ENCODE peak calls at places on chromosomes 11 and 22, in six cellular contexts. F is HCT116, E is OCI-LY7, P is GM23338, S is PC-3, V is A549. A is an unnamed sample.

GRCh38 chr11:18727499-18728236 is 1.7 kb upstream of the IGSF22 start:
- DNase-seq in F (peak), E (peak), P (peak), S (peak), V (peak), A (peak)

GRCh38 chr11:9573775-9574555 is 495 bp downstream of the WEE1 start:
- DNase-seq in F (no peak), E (peak), P (no peak), S (no peak), V (no peak), A (no peak)

GRCh38 chr11:69524291-69524882 is 42.9 kb downstream of the LINC01488 start:
- DNase-seq in F (no peak), E (no peak), P (no peak), S (peak), V (no peak), A (peak)

GRCh38 chr11:57641011-57641410 is 8.7 kb downstream of the YPEL4 start:
- DNase-seq in F (no peak), E (peak), P (peak), S (no peak), V (peak), A (peak)

GRCh38 chr11:78224906-78225420 is 36.2 kb downstream of the USP35 start:
- DNase-seq in F (no peak), E (no peak), P (no peak), S (no peak), V (no peak), A (no peak)

GRCh38 chr11:77287615-77288273 is 13.7 kb downstream of the GDPD4 start:
- DNase-seq in F (no peak), E (no peak), P (no peak), S (peak), V (no peak), A (no peak)

GRCh38 chr11:59753650-59754493 is 1.3 kb upstream of the STX3 start:
- DNase-seq in F (peak), E (peak), P (peak), S (peak), V (peak), A (peak)

GRCh38 chr22:48755332-48755949 is 1072.2 kb downstream of the BRD1 start:
- DNase-seq in F (no peak), E (no peak), P (no peak), S (no peak), V (no peak), A (no peak)

GRCh38 chr11:74019104-74019738 is 10.3 kb upstream of the UCP3 start:
- DNase-seq in F (no peak), E (no peak), P (no peak), S (no peak), V (no peak), A (no peak)

DNA sequence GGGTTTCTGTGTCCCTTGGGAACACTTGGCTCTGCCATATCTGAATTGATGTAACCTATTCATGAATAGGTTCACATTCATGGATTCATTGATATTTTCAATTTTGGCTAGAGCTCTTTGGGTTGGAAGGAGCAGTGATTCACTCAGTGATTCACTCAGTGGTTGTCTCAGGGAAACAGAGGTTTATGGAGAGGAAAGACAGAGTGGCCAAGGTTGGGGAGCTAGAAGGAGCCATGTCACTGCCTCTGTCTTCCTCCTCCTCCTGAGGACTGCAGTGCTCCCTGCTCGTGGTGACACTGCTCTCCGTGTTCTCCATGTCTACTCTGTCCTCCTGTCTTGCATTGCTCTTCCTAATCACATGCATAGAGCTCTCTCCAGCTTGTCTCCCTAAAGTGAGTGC is 17.4 kb downstream of the CEP164 start:
- DNase-seq in F (no peak), E (no peak), P (no peak), S (peak), V (no peak), A (no peak)
- TF ChIP-seq CTCF in F (no peak), E (no peak), P (no peak), S (no peak), V (no peak), A (no peak)

GRCh38 chr22:46934746-46935491 is 172.5 kb downstream of the TBC1D22A start:
- DNase-seq in F (peak), E (no peak), P (no peak), S (peak), V (peak), A (no peak)
- H3K4me2 ChIP-seq in F (peak), E (no peak), P (no peak), S (peak), V (peak), A (no peak)

DNA sequence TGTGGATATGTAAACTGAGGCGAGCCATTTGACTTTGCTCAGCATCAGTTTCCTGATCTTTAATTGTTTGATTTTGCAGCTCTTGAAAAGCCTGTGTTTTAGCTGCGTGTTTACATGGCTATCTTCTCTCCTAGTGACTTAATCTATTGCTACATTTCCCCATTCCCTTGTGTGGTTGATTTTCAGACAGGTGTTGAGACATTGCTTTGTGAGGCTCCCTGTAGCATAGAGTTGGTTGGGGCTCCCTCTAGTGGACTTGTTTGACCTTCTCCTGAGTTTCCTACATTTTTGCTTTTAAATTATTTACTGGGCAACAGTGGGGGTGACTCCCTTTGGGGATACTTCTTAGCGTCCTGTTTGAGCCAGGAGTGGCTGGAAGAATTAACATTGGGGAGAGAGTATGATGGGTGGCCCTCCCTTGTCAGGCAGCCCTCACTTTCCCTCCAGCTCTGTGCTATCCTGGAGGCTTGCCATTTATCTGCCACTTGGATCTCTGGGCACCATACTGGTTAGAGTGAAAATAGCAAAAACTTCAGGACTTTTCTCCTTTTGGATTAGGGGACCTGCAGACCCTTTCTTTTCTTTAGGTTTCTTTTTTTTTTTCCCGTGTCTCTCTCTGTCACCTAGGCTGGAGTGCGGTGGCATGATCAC is 9.2 kb upstream of the CBL start:
- DNase-seq in F (peak), E (peak), P (peak), S (peak), V (peak), A (peak)
- TF ChIP-seq CTCF in F (peak), E (peak), P (peak), S (peak), V (peak), A (peak)

GRCh38 chr11:357582-357981 is 11.7 kb upstream of the B4GALNT4 start:
- DNase-seq in F (no peak), E (no peak), P (no peak), S (no peak), V (no peak), A (no peak)

GRCh38 chr11:360326-361280 is 8.7 kb upstream of the B4GALNT4 start:
- DNase-seq in F (no peak), E (no peak), P (no peak), S (no peak), V (no peak), A (peak)

GRCh38 chr11:359181-359714 is 10.1 kb upstream of the B4GALNT4 start:
- DNase-seq in F (no peak), E (peak), P (no peak), S (no peak), V (no peak), A (no peak)

GRCh38 chr11:356610-357009 is 12.7 kb upstream of the B4GALNT4 start:
- DNase-seq in F (no peak), E (no peak), P (no peak), S (no peak), V (no peak), A (no peak)

DNA sequence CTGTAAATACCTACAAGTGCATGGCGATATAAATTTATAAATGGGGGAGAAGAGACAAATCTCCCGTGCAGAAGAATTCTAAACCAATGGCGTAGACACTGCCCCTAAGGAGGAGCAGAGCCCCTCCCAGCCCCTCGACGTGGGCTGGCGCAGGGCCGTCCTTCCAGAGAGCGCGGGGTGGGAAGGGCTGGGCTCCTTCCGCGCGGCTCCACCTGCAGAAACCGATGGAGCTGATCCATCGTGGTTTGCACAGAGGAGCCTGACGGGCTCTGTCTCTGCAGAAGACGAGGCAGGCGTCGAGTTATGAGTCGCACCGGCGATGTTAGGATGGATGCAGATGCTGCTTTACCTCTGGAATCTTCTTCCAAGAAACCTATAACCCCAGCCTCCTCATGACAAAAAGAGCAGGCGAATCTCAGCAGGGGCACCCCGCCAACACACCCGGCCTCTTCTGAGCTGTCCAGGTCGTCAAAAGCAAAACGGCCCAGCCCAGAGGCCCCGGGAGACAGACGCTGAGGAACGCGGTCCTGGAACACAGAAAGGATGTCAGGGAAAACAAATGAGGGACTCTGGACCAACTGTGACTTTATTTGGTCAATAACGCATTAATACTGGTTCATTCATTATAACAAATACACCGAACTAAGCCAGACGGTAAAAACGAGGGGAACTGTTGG is 11.0 kb upstream of the B4GALNT4 start:
- DNase-seq in F (no peak), E (no peak), P (no peak), S (no peak), V (no peak), A (peak)
- H3K4me2 ChIP-seq in F (no peak), E (no peak), P (no peak), S (no peak), V (no peak), A (no peak)

GRCh38 chr11:30445056-30445455 is 122.2 kb downstream of the ARL14EP start:
- DNase-seq in F (no peak), E (no peak), P (peak), S (no peak), V (no peak), A (no peak)
- TF ChIP-seq CTCF in F (no peak), E (no peak), P (no peak), S (no peak), V (no peak), A (peak)

GRCh38 chr22:23897320-23897719 is 3.1 kb downstream of the MIF start:
- DNase-seq in F (no peak), E (no peak), P (no peak), S (no peak), V (no peak), A (no peak)

GRCh38 chr22:23895599-23896144 is 1.5 kb downstream of the MIF start:
- DNase-seq in F (no peak), E (no peak), P (no peak), S (no peak), V (no peak), A (no peak)

GRCh38 chr22:23896166-23896522 is 2.0 kb downstream of the MIF start:
- DNase-seq in F (no peak), E (no peak), P (no peak), S (no peak), V (no peak), A (no peak)

GRCh38 chr22:23898006-23898974 is 4.1 kb downstream of the MIF start:
- DNase-seq in F (no peak), E (no peak), P (no peak), S (no peak), V (no peak), A (no peak)

GRCh38 chr22:23896523-23897186 is 2.5 kb downstream of the MIF start:
- DNase-seq in F (no peak), E (no peak), P (no peak), S (no peak), V (no peak), A (no peak)
- H3K4me2 ChIP-seq in F (peak), E (peak), P (no peak), S (peak), V (peak), A (no peak)

GRCh38 chr11:58742981-58743880 is 11.5 kb upstream of the GLYAT start:
- DNase-seq in F (no peak), E (peak), P (peak), S (no peak), V (peak), A (no peak)
- TF ChIP-seq CTCF in F (peak), E (peak), P (peak), S (peak), V (no peak), A (no peak)